ENCODE peak calls at places on chromosome 4, in seven cellular contexts. K, I, A, C, N, V and S are unnamed samples.
A peak's percentile ranks its signal among the peaks of the same experiment; 100 is the strongest.

GRCh38 chr4:80360900-80361299 is 25.4 kb downstream of the CFAP299 start:
- DNase-seq in K (no peak), I (no peak), A (no peak), C (no peak), N (no peak), V (no peak), S (no peak)

GRCh38 chr4:151169223-151169622 is 69.8 kb downstream of the RPS3A start:
- DNase-seq in K (peak; percentile 72), I (no peak), A (peak; percentile 4), C (peak; percentile 81), N (peak; percentile 83), V (no peak), S (no peak)

GRCh38 chr4:73589887-73590801 is 30.1 kb downstream of the RASSF6 start:
- DNase-seq in K (no peak), I (no peak), A (no peak), C (no peak), N (no peak), V (no peak), S (no peak)

GRCh38 chr4:1552451-1552850 is 131.7 kb downstream of the FAM53A start:
- DNase-seq in K (no peak), I (no peak), A (no peak), C (no peak), N (no peak), V (no peak), S (no peak)

GRCh38 chr4:89704651-89705395 is 132.1 kb downstream of the SNCA start:
- DNase-seq in K (no peak), I (no peak), A (no peak), C (no peak), N (no peak), V (no peak), S (no peak)

GRCh38 chr4:102445213-102445612 is 55.9 kb upstream of the NFKB1 start:
- DNase-seq in K (no peak), I (no peak), A (no peak), C (no peak), N (no peak), V (no peak), S (no peak)

GRCh38 chr4:163332526-163333405 is at the start of gene NPY1R:
- DNase-seq in K (peak; percentile 43), I (peak; percentile 83), A (peak; percentile 22), C (peak; percentile 52), N (peak; percentile 82), V (no peak), S (peak; percentile 45)

GRCh38 chr4:3827616-3828492 is 61.7 kb downstream of the ADRA2C start:
- DNase-seq in K (peak; percentile 87), I (no peak), A (peak; percentile 49), C (peak; percentile 24), N (peak; percentile 93), V (no peak), S (peak; percentile 55)

GRCh38 chr4:62210521-62210920 is 1010.4 kb downstream of the ADGRL3 start:
- DNase-seq in K (no peak), I (no peak), A (no peak), C (no peak), N (no peak), V (no peak), S (no peak)

GRCh38 chr4:168221298-168221697 is 97.3 kb downstream of the DDX60 start:
- DNase-seq in K (no peak), I (peak; percentile 88), A (no peak), C (no peak), N (peak; percentile 14), V (no peak), S (no peak)

GRCh38 chr4:7598939-7599790 is 164.4 kb upstream of the PSAPL1 start:
- DNase-seq in K (no peak), I (no peak), A (no peak), C (no peak), N (no peak), V (no peak), S (no peak)

GRCh38 chr4:151430737-151431457 is 21.9 kb downstream of the FHIP1A start:
- DNase-seq in K (no peak), I (no peak), A (no peak), C (no peak), N (no peak), V (no peak), S (no peak)

GRCh38 chr4:39730067-39730466 is 32.1 kb downstream of the UBE2K start:
- DNase-seq in K (no peak), I (peak; percentile 40), A (no peak), C (no peak), N (no peak), V (no peak), S (no peak)

GRCh38 chr4:73897380-73898136 is 28.4 kb downstream of the CXCL1 start:
- DNase-seq in K (no peak), I (no peak), A (no peak), C (no peak), N (no peak), V (no peak), S (no peak)

GRCh38 chr4:140595065-140595464 is 26.3 kb upstream of the UCP1 start:
- DNase-seq in K (no peak), I (peak; percentile 23), A (no peak), C (no peak), N (peak; percentile 16), V (no peak), S (peak; percentile 30)

GRCh38 chr4:105241456-105241855 is 94.8 kb downstream of the TET2 start:
- DNase-seq in K (peak; percentile 70), I (no peak), A (peak; percentile 51), C (peak; percentile 34), N (no peak), V (no peak), S (no peak)

GRCh38 chr4:102247041-102247440 is 98.2 kb downstream of the SLC39A8 start:
- DNase-seq in K (no peak), I (no peak), A (no peak), C (no peak), N (no peak), V (no peak), S (no peak)